ENCODE peak calls at places on chromosomes 4 and X, in four cellular contexts. J, N, X and D are unnamed samples.

GRCh38 chr4:121034010-121034409 is 38.3 kb downstream of the NDNF start:
- DNase-seq in J (no peak), X (no peak), N (no peak), D (no peak)

GRCh38 chrX:87805829-87806490 is 288.4 kb downstream of the KLHL4 start:
- DNase-seq in J (no peak), X (no peak), N (no peak), D (no peak)

GRCh38 chr4:69025191-69025998 is 70.9 kb upstream of the UGT2B7 start:
- DNase-seq in N (no peak), J (peak), X (peak), D (peak)

GRCh38 chr4:71559957-71560541 is 221.2 kb downstream of the SLC4A4 start:
- DNase-seq in J (no peak), X (no peak), N (no peak), D (no peak)

GRCh38 chr4:186852078-186852420 is 128.4 kb upstream of the FAT1 start:
- DNase-seq in N (no peak), J (no peak), X (no peak), D (no peak)

GRCh38 chrX:54452920-54453319 is 12.7 kb downstream of the TSR2 start:
- DNase-seq in X (peak), J (peak), N (no peak), D (peak)

GRCh38 chr4:123853651-123854050 is 457.1 kb downstream of the SPRY1 start:
- DNase-seq in N (no peak), X (no peak), J (no peak), D (no peak)

GRCh38 chrX:38595801-38596200 is 34.5 kb downstream of the TSPAN7 start:
- DNase-seq in N (no peak), J (no peak), X (no peak), D (no peak)

GRCh38 chr4:8738471-8738931 is 133.1 kb downstream of the HMX1 start:
- DNase-seq in N (no peak), J (no peak), X (no peak), D (no peak)

GRCh38 chr4:185797018-185797417 is 15.0 kb downstream of the SORBS2 start:
- DNase-seq in X (no peak), N (no peak), J (no peak), D (no peak)

GRCh38 chr4:182770259-182770968 is 146.8 kb downstream of the DCTD start:
- DNase-seq in N (no peak), J (no peak), X (no peak), D (no peak)

GRCh38 chr4:34676390-34676789 is 1567.9 kb downstream of the ARAP2 start:
- DNase-seq in J (no peak), X (no peak), N (no peak), D (peak)

GRCh38 chr4:76279462-76279861 is 27.1 kb upstream of the STBD1 start:
- DNase-seq in N (no peak), X (no peak), J (no peak), D (peak)

GRCh38 chrX:8579602-8580001 is 115.0 kb downstream of the VCX3B start:
- DNase-seq in J (no peak), X (no peak), N (no peak), D (no peak)

GRCh38 chr4:62644372-62644771 is 1444.2 kb downstream of the ADGRL3 start:
- DNase-seq in J (peak), X (no peak), N (no peak), D (no peak)

GRCh38 chr4:165662341-165662740 is 210.7 kb upstream of the TLL1 start:
- DNase-seq in J (no peak), X (no peak), N (no peak), D (no peak)

GRCh38 chr4:26140150-26140898 is 180.5 kb upstream of the RBPJ start:
- DNase-seq in X (no peak), N (no peak), J (no peak), D (no peak)

GRCh38 chr4:163380703-163381102 is 37.0 kb downstream of the NPY5R start:
- DNase-seq in J (no peak), X (no peak), N (no peak), D (no peak)

GRCh38 chr4:6192245-6192644 is 8.1 kb downstream of the JAKMIP1 start:
- DNase-seq in N (no peak), X (peak), J (peak), D (no peak)
- TF ChIP-seq POLR2AphosphoS2 in N (no peak), X (no peak), J (no peak), D (no peak)

GRCh38 chrX:132463411-132463810 is 25.4 kb downstream of the MBNL3 start:
- DNase-seq in X (peak), N (no peak), J (no peak), D (peak)
- TF ChIP-seq POLR2AphosphoS2 in X (no peak), N (no peak), J (no peak), D (no peak)

GRCh38 chr4:567457-568350 is 8.4 kb downstream of the TMEM271 start:
- DNase-seq in X (no peak), J (no peak), N (no peak), D (no peak)
- TF ChIP-seq POLR2AphosphoS2 in X (no peak), J (no peak), N (no peak), D (no peak)

DNA sequence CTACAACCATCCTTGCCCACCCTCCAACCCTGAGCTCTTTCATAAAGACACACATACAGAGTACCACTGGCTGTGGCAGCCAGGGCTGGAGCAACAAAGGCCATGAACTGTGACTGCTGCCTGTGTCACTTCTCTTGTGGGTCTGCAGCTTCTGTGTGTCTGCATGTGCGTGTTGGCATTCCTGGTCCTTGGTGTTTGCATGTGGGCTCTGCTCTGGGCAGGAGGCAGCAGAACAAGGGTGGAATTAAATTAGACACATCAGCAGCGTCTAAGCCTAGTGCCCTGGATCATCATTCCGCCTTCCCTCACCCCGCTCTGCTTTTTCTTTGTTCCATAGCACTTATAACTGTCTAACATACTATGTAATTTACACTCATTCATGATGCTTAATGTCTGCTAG is 157.7 kb downstream of the MGST2 start:
- DNase-seq in N (no peak), X (no peak), J (no peak), D (no peak)
- TF ChIP-seq POLR2AphosphoS2 in N (no peak), X (no peak), J (no peak), D (no peak)

DNA sequence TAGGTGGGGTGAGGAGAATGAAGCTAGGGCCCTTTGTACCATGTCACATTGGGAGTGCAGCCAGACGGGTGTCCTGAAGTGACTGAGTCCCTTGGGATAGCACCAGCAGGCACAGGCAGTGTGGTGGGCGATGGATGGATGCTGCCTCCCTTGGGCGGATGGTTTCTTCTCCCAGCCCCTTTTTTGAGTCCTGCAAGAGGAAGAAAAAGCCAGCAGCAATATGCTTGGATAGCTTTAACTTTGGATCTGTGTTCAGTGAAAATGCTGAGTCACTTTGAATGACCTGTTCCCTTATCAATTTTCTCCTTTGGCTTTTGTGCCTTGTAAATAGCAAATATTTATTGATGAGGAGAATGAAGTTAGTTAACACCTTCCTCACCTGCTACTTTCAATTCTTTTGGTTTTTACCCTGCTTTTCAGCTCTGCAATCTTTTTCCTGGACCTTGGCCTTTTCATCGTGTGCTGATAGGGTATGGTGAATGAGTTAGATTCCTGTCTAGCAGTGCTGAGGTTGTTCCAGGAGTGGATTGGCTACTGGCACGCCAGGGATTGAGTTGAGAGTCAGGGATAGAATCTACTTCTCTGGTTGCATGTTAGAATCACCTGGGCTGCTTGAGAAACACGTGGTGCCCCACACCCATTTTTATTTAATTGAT is 10.2 kb downstream of the DCUN1D4 start:
- DNase-seq in X (no peak), J (peak), N (no peak), D (peak)
- TF ChIP-seq POLR2AphosphoS2 in X (no peak), J (no peak), N (no peak), D (no peak)

GRCh38 chrX:15143050-15143824 is 126.6 kb downstream of the ASB9 start:
- DNase-seq in J (peak), N (no peak), X (peak), D (peak)
- TF ChIP-seq POLR2AphosphoS2 in J (no peak), N (no peak), X (no peak), D (no peak)

GRCh38 chrX:25039036-25039435 is 23.3 kb upstream of the ARX start:
- DNase-seq in N (no peak), X (no peak), J (no peak), D (no peak)
- TF ChIP-seq POLR2AphosphoS2 in N (no peak), X (no peak), J (no peak), D (no peak)

GRCh38 chrX:34521563-34521962 is 135.5 kb downstream of the TMEM47 start:
- DNase-seq in J (no peak), N (no peak), X (no peak), D (peak)
- TF ChIP-seq POLR2AphosphoS2 in J (no peak), N (no peak), X (no peak), D (no peak)